ENCODE peak calls at places on chromosomes 12 and 14, in ten cellular contexts. L is ovary; X is adipocyte; G is NCI-H1105 treated with DMSO at 0.1 percent for 48 hours; B is progenitor cell of endocrine pancreas; R is stomach; C is HCEC 1CT; A is lower lobe of right lung; Z is naive thymus-derived CD8-positive, alpha-beta T cell; J is right lobe of liver. O is an unnamed sample.

GRCh38 chr14:78005325-78005724 is 164.8 kb upstream of the NRXN3 start:
- DNase-seq in J (no peak), A (no peak), G (no peak), C (peak; percentile 63), R (no peak), L (no peak), Z (no peak), B (no peak), X (no peak), O (no peak)

GRCh38 chr14:96830946-96831345 is 33.8 kb downstream of the VRK1 start:
- DNase-seq in R (no peak), J (no peak), Z (no peak), X (no peak), G (no peak), L (no peak), B (no peak), C (no peak), A (no peak), O (no peak)

GRCh38 chr12:58741226-58741625 is 179.1 kb downstream of the LRIG3 start:
- DNase-seq in J (no peak), X (no peak), G (no peak), L (no peak), A (no peak), Z (no peak), C (peak; percentile 40), R (no peak), B (no peak), O (no peak)

GRCh38 chr12:65306603-65307501 is 28.4 kb downstream of the MSRB3 start:
- DNase-seq in C (peak; percentile 78), A (peak; percentile 46), B (no peak), G (peak; percentile 46), L (no peak), J (no peak), X (peak; percentile 80), Z (no peak), R (no peak), O (peak; percentile 47)

GRCh38 chr14:102693006-102693755 is 84.1 kb upstream of the TRAF3 start:
- DNase-seq in X (peak; percentile 18), C (no peak), J (no peak), G (no peak), R (no peak), A (no peak), Z (no peak), B (no peak), L (no peak), O (no peak)

GRCh38 chr14:55599250-55599879 is 19.4 kb downstream of the KTN1 start:
- DNase-seq in C (no peak), R (peak; percentile 54), X (no peak), L (no peak), A (peak; percentile 58), B (no peak), G (peak; percentile 12), Z (no peak), J (peak; percentile 59), O (no peak)

GRCh38 chr14:72476657-72477499 is 417.0 kb downstream of the DPF3 start:
- DNase-seq in L (no peak), J (no peak), A (no peak), G (no peak), R (no peak), C (peak; percentile 57), Z (peak; percentile 9), B (no peak), X (peak; percentile 73), O (no peak)

GRCh38 chr12:127655691-127656090 is 611.3 kb upstream of the TMEM132C start:
- DNase-seq in J (no peak), G (no peak), R (no peak), B (no peak), X (peak; percentile 16), Z (no peak), C (peak; percentile 63), A (no peak), L (no peak), O (no peak)

GRCh38 chr12:119804011-119804641 is 73.0 kb downstream of the CIT start:
- DNase-seq in R (peak; percentile 57), X (peak; percentile 78), J (peak; percentile 38), L (peak; percentile 33), A (peak; percentile 55), C (peak; percentile 69), Z (no peak), G (no peak), B (peak; percentile 58), O (peak; percentile 72)

GRCh38 chr12:71014180-71014785 is 93.7 kb upstream of the PTPRR start:
- DNase-seq in R (no peak), Z (no peak), A (no peak), X (peak; percentile 69), J (no peak), B (no peak), C (peak; percentile 73), G (peak; percentile 51), L (no peak), O (no peak)

GRCh38 chr12:20448781-20449180 is 80.4 kb downstream of the PDE3A start:
- DNase-seq in C (no peak), J (no peak), L (no peak), X (no peak), A (no peak), R (no peak), B (no peak), G (no peak), Z (no peak), O (no peak)

GRCh38 chr14:54771411-54772027 is 131.1 kb downstream of the GCH1 start:
- DNase-seq in A (no peak), Z (no peak), G (no peak), B (no peak), J (no peak), X (no peak), L (no peak), R (no peak), C (no peak), O (no peak)

GRCh38 chr14:50364792-50365191 is 31.9 kb downstream of the CDKL1 start:
- DNase-seq in Z (no peak), G (no peak), J (no peak), C (no peak), L (no peak), X (no peak), R (no peak), A (no peak), B (no peak), O (no peak)

GRCh38 chr12:113933201-113933786 is 32.8 kb downstream of the RBM19 start:
- DNase-seq in X (peak; percentile 46), L (peak; percentile 77), B (no peak), Z (no peak), C (no peak), G (no peak), A (no peak), J (no peak), R (no peak), O (peak; percentile 38)

GRCh38 chr14:28635387-28635786 is 131.2 kb upstream of the FOXG1 start:
- DNase-seq in A (no peak), J (no peak), B (no peak), L (no peak), Z (no peak), G (peak; percentile 32), C (peak; percentile 65), X (peak; percentile 81), R (no peak), O (peak; percentile 11)

GRCh38 chr12:99453831-99454538 is 193.6 kb upstream of the GARIN6 start:
- DNase-seq in A (no peak), G (no peak), R (no peak), J (no peak), L (no peak), Z (no peak), X (peak; percentile 56), C (no peak), B (no peak), O (no peak)

GRCh38 chr12:49126852-49127763 is 4.1 kb downstream of the TUBA1B start:
- DNase-seq in G (no peak), L (no peak), X (no peak), J (no peak), Z (no peak), A (no peak), C (peak; percentile 25), R (no peak), B (no peak), O (no peak)